ENCODE peak calls at places on chromosomes 16 and 17, in seven cellular contexts. One of them, this sample, is unnamed.

GRCh38 chr17:7466644-7467341 is 12.6 kb downstream of the ZBTB4 start:
- DNase-seq in activated B cell treated with CpG ODN at 0.5 μM for 24 hours: no peak
- DNase-seq in right atrium auricular region: peak; percentile 89
- DNase-seq in neural crest cell: no peak
- DNase-seq in GM12865: peak; percentile 24
- DNase-seq in MM.1S: no peak
- DNase-seq in thoracic aorta: no peak
- DNase-seq in this sample: no peak

GRCh38 chr17:60443713-60444112 is 21.4 kb downstream of the CHCT1 start:
- DNase-seq in activated B cell treated with CpG ODN at 0.5 μM for 24 hours: no peak
- DNase-seq in right atrium auricular region: no peak
- DNase-seq in neural crest cell: no peak
- DNase-seq in GM12865: no peak
- DNase-seq in MM.1S: no peak
- DNase-seq in thoracic aorta: no peak
- DNase-seq in this sample: no peak

GRCh38 chr16:4795181-4795827 is at the start of gene SMIM22:
- DNase-seq in activated B cell treated with CpG ODN at 0.5 μM for 24 hours: no peak
- DNase-seq in right atrium auricular region: no peak
- DNase-seq in neural crest cell: no peak
- DNase-seq in GM12865: no peak
- DNase-seq in MM.1S: no peak
- DNase-seq in thoracic aorta: no peak
- DNase-seq in this sample: no peak

GRCh38 chr16:79751785-79752184 is 151.2 kb upstream of the MAF start:
- DNase-seq in activated B cell treated with CpG ODN at 0.5 μM for 24 hours: no peak
- DNase-seq in right atrium auricular region: peak; percentile 67
- DNase-seq in neural crest cell: no peak
- DNase-seq in GM12865: no peak
- DNase-seq in MM.1S: no peak
- DNase-seq in thoracic aorta: peak; percentile 41
- DNase-seq in this sample: no peak

GRCh38 chr17:67629963-67630320 is 87.8 kb upstream of the NOL11 start:
- DNase-seq in activated B cell treated with CpG ODN at 0.5 μM for 24 hours: no peak
- DNase-seq in right atrium auricular region: no peak
- DNase-seq in neural crest cell: no peak
- DNase-seq in GM12865: peak; percentile 74
- DNase-seq in MM.1S: peak; percentile 20
- DNase-seq in thoracic aorta: no peak
- DNase-seq in this sample: no peak

GRCh38 chr17:79027274-79027924 is 3.4 kb downstream of the C1QTNF1 start:
- DNase-seq in activated B cell treated with CpG ODN at 0.5 μM for 24 hours: peak; percentile 12
- DNase-seq in right atrium auricular region: no peak
- DNase-seq in neural crest cell: no peak
- DNase-seq in GM12865: no peak
- DNase-seq in MM.1S: no peak
- DNase-seq in thoracic aorta: no peak
- DNase-seq in this sample: no peak

GRCh38 chr16:4613636-4614570 is 785 bp downstream of the UBALD1 start:
- DNase-seq in activated B cell treated with CpG ODN at 0.5 μM for 24 hours: peak; percentile 43
- DNase-seq in right atrium auricular region: no peak
- DNase-seq in neural crest cell: peak; percentile 41
- DNase-seq in GM12865: peak; percentile 69
- DNase-seq in MM.1S: no peak
- DNase-seq in thoracic aorta: no peak
- DNase-seq in this sample: peak; percentile 51

GRCh38 chr17:15237106-15237425 is 28.1 kb downstream of the PMP22 start:
- DNase-seq in activated B cell treated with CpG ODN at 0.5 μM for 24 hours: no peak
- DNase-seq in right atrium auricular region: no peak
- DNase-seq in neural crest cell: no peak
- DNase-seq in GM12865: no peak
- DNase-seq in MM.1S: no peak
- DNase-seq in thoracic aorta: no peak
- DNase-seq in this sample: no peak

GRCh38 chr16:11481987-11482386 is 104.7 kb downstream of the LITAF start:
- DNase-seq in activated B cell treated with CpG ODN at 0.5 μM for 24 hours: no peak
- DNase-seq in right atrium auricular region: no peak
- DNase-seq in neural crest cell: no peak
- DNase-seq in GM12865: no peak
- DNase-seq in MM.1S: no peak
- DNase-seq in thoracic aorta: no peak
- DNase-seq in this sample: no peak

GRCh38 chr17:44900894-44901293 is 1.6 kb upstream of the EFTUD2 start:
- DNase-seq in activated B cell treated with CpG ODN at 0.5 μM for 24 hours: no peak
- DNase-seq in right atrium auricular region: no peak
- DNase-seq in neural crest cell: no peak
- DNase-seq in GM12865: no peak
- DNase-seq in MM.1S: no peak
- DNase-seq in thoracic aorta: no peak
- DNase-seq in this sample: no peak

GRCh38 chr16:69942099-69942491 is 9.0 kb upstream of the CLEC18A start:
- DNase-seq in activated B cell treated with CpG ODN at 0.5 μM for 24 hours: no peak
- DNase-seq in right atrium auricular region: no peak
- DNase-seq in neural crest cell: no peak
- DNase-seq in GM12865: no peak
- DNase-seq in MM.1S: no peak
- DNase-seq in thoracic aorta: no peak
- DNase-seq in this sample: no peak

GRCh38 chr16:50296807-50297206 is 30.5 kb downstream of the ADCY7 start:
- DNase-seq in activated B cell treated with CpG ODN at 0.5 μM for 24 hours: no peak
- DNase-seq in right atrium auricular region: no peak
- DNase-seq in neural crest cell: no peak
- DNase-seq in GM12865: no peak
- DNase-seq in MM.1S: no peak
- DNase-seq in thoracic aorta: no peak
- DNase-seq in this sample: no peak

GRCh38 chr17:40490289-40490853 is 11.1 kb downstream of the TNS4 start:
- DNase-seq in activated B cell treated with CpG ODN at 0.5 μM for 24 hours: no peak
- DNase-seq in right atrium auricular region: peak; percentile 82
- DNase-seq in neural crest cell: no peak
- DNase-seq in GM12865: no peak
- DNase-seq in MM.1S: no peak
- DNase-seq in thoracic aorta: no peak
- DNase-seq in this sample: peak; percentile 51

GRCh38 chr17:77867308-77867781 is 91.2 kb upstream of the TNRC6C start:
- DNase-seq in activated B cell treated with CpG ODN at 0.5 μM for 24 hours: no peak
- DNase-seq in right atrium auricular region: no peak
- DNase-seq in neural crest cell: no peak
- DNase-seq in GM12865: peak; percentile 41
- DNase-seq in MM.1S: no peak
- DNase-seq in thoracic aorta: no peak
- DNase-seq in this sample: no peak

GRCh38 chr17:2068101-2068518 is 13.2 kb downstream of the HIC1 start:
- DNase-seq in activated B cell treated with CpG ODN at 0.5 μM for 24 hours: no peak
- DNase-seq in right atrium auricular region: no peak
- DNase-seq in neural crest cell: no peak
- DNase-seq in GM12865: no peak
- DNase-seq in MM.1S: no peak
- DNase-seq in thoracic aorta: no peak
- DNase-seq in this sample: no peak
- TF ChIP-seq CTCF in activated B cell treated with CpG ODN at 0.5 μM for 24 hours: no peak
- TF ChIP-seq CTCF in right atrium auricular region: no peak
- TF ChIP-seq CTCF in neural crest cell: no peak
- TF ChIP-seq CTCF in GM12865: no peak
- TF ChIP-seq CTCF in MM.1S: no peak
- TF ChIP-seq CTCF in thoracic aorta: no peak
- TF ChIP-seq CTCF in this sample: no peak

GRCh38 chr17:50149425-50150353 is 788 bp downstream of the PPP1R9B start:
- DNase-seq in activated B cell treated with CpG ODN at 0.5 μM for 24 hours: peak; percentile 56
- DNase-seq in right atrium auricular region: no peak
- DNase-seq in neural crest cell: peak; percentile 45
- DNase-seq in GM12865: peak; percentile 78
- DNase-seq in MM.1S: peak; percentile 71
- DNase-seq in thoracic aorta: no peak
- DNase-seq in this sample: peak; percentile 57
- TF ChIP-seq CTCF in activated B cell treated with CpG ODN at 0.5 μM for 24 hours: no peak
- TF ChIP-seq CTCF in right atrium auricular region: peak; percentile 29
- TF ChIP-seq CTCF in neural crest cell: peak; percentile 33
- TF ChIP-seq CTCF in GM12865: peak; percentile 10
- TF ChIP-seq CTCF in MM.1S: peak; percentile 12
- TF ChIP-seq CTCF in thoracic aorta: no peak
- TF ChIP-seq CTCF in this sample: no peak

GRCh38 chr17:47822785-47823184 is 1.2 kb upstream of the OSBPL7 start:
- DNase-seq in activated B cell treated with CpG ODN at 0.5 μM for 24 hours: no peak
- DNase-seq in right atrium auricular region: no peak
- DNase-seq in neural crest cell: no peak
- DNase-seq in GM12865: no peak
- DNase-seq in MM.1S: no peak
- DNase-seq in thoracic aorta: no peak
- DNase-seq in this sample: no peak

GRCh38 chr17:47821031-47821423 is 567 bp downstream of the OSBPL7 start:
- DNase-seq in activated B cell treated with CpG ODN at 0.5 μM for 24 hours: no peak
- DNase-seq in right atrium auricular region: no peak
- DNase-seq in neural crest cell: no peak
- DNase-seq in GM12865: no peak
- DNase-seq in MM.1S: no peak
- DNase-seq in thoracic aorta: no peak
- DNase-seq in this sample: peak; percentile 16

GRCh38 chr17:47823519-47823918 is 1.9 kb upstream of the OSBPL7 start:
- DNase-seq in activated B cell treated with CpG ODN at 0.5 μM for 24 hours: no peak
- DNase-seq in right atrium auricular region: no peak
- DNase-seq in neural crest cell: no peak
- DNase-seq in GM12865: no peak
- DNase-seq in MM.1S: no peak
- DNase-seq in thoracic aorta: no peak
- DNase-seq in this sample: no peak

GRCh38 chr17:47820023-47820789 is 1.4 kb downstream of the OSBPL7 start:
- DNase-seq in activated B cell treated with CpG ODN at 0.5 μM for 24 hours: no peak
- DNase-seq in right atrium auricular region: no peak
- DNase-seq in neural crest cell: no peak
- DNase-seq in GM12865: no peak
- DNase-seq in MM.1S: no peak
- DNase-seq in thoracic aorta: no peak
- DNase-seq in this sample: no peak

GRCh38 chr17:47821424-47822379 is at the start of gene OSBPL7:
- DNase-seq in activated B cell treated with CpG ODN at 0.5 μM for 24 hours: peak; percentile 55
- DNase-seq in right atrium auricular region: peak; percentile 74
- DNase-seq in neural crest cell: peak; percentile 44
- DNase-seq in GM12865: peak; percentile 85
- DNase-seq in MM.1S: peak; percentile 76
- DNase-seq in thoracic aorta: peak; percentile 41
- DNase-seq in this sample: peak; percentile 86
- TF ChIP-seq CTCF in activated B cell treated with CpG ODN at 0.5 μM for 24 hours: no peak
- TF ChIP-seq CTCF in right atrium auricular region: peak; percentile 62
- TF ChIP-seq CTCF in neural crest cell: no peak
- TF ChIP-seq CTCF in GM12865: peak; percentile 22
- TF ChIP-seq CTCF in MM.1S: peak; percentile 59
- TF ChIP-seq CTCF in thoracic aorta: no peak
- TF ChIP-seq CTCF in this sample: no peak

GRCh38 chr17:49896222-49896621 is 48.4 kb upstream of the TAC4 start:
- DNase-seq in activated B cell treated with CpG ODN at 0.5 μM for 24 hours: no peak
- DNase-seq in right atrium auricular region: no peak
- DNase-seq in neural crest cell: no peak
- DNase-seq in GM12865: no peak
- DNase-seq in MM.1S: no peak
- DNase-seq in thoracic aorta: no peak
- DNase-seq in this sample: no peak

GRCh38 chr17:49899588-49899987 is 51.7 kb upstream of the TAC4 start:
- DNase-seq in activated B cell treated with CpG ODN at 0.5 μM for 24 hours: no peak
- DNase-seq in right atrium auricular region: no peak
- DNase-seq in neural crest cell: no peak
- DNase-seq in GM12865: no peak
- DNase-seq in MM.1S: no peak
- DNase-seq in thoracic aorta: no peak
- DNase-seq in this sample: no peak

GRCh38 chr17:49896860-49897259 is 49.0 kb upstream of the TAC4 start:
- DNase-seq in activated B cell treated with CpG ODN at 0.5 μM for 24 hours: no peak
- DNase-seq in right atrium auricular region: no peak
- DNase-seq in neural crest cell: no peak
- DNase-seq in GM12865: no peak
- DNase-seq in MM.1S: no peak
- DNase-seq in thoracic aorta: no peak
- DNase-seq in this sample: no peak

GRCh38 chr17:49901460-49902331 is 53.8 kb upstream of the TAC4 start:
- DNase-seq in activated B cell treated with CpG ODN at 0.5 μM for 24 hours: no peak
- DNase-seq in right atrium auricular region: no peak
- DNase-seq in neural crest cell: no peak
- DNase-seq in GM12865: no peak
- DNase-seq in MM.1S: no peak
- DNase-seq in thoracic aorta: no peak
- DNase-seq in this sample: no peak

DNA sequence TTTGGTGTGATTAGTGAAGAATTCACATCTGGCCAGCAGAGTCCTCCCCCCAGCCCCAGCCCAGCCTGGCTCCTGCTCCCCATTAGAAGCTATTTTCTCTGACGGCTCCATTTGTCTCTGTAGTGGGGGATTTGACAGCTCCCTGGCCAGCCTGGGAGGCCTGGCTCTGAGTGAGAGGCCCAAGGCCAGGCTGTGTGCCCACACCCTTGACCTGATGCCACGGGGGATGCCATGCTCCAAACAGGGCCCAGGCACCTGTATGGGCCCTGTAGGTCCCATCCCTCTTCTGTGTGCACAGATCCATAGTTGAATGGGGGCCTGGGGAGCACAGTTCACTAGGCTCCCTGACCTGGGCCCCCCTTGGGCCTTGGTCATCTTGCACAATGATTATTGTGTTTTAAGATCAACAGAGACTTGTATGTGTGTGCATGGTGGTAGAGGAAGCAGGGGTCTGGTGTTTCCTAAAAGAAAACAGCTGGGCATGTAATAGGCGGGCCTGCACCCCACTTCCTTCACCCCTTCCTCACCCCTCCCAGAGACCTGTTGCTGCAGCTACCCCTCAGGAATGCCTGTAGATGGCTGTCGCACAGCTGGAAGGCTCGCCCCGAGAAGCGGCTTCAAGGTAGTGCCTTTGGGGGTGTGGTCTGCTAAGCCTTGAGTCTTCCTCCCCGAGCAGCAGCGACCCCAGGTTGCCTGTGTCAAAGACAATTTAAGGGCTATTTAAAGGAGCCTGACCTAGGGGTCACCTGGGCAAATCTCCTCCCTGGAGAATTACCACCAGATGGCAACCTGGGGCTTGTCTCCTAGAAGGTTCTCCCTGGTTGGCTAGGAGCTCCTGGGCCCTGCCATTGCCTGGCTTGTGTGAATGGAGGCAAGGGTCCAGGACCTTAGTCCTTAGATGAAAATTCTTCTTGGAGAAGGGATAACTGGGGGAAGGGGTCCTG is 51.0 kb upstream of the TAC4 start:
- DNase-seq in activated B cell treated with CpG ODN at 0.5 μM for 24 hours: no peak
- DNase-seq in right atrium auricular region: no peak
- DNase-seq in neural crest cell: no peak
- DNase-seq in GM12865: peak; percentile 14
- DNase-seq in MM.1S: no peak
- DNase-seq in thoracic aorta: no peak
- DNase-seq in this sample: peak; percentile 16
- TF ChIP-seq CTCF in activated B cell treated with CpG ODN at 0.5 μM for 24 hours: no peak
- TF ChIP-seq CTCF in right atrium auricular region: no peak
- TF ChIP-seq CTCF in neural crest cell: no peak
- TF ChIP-seq CTCF in GM12865: no peak
- TF ChIP-seq CTCF in MM.1S: peak; percentile 27
- TF ChIP-seq CTCF in thoracic aorta: no peak
- TF ChIP-seq CTCF in this sample: no peak

This sample was measured in activated CD8-positive, alpha-beta T cell treated with anti-CD3 and anti-CD28 coated beads for 36 hours.